ENCODE peak calls at places on chromosomes 5 and 9, in nine cellular contexts. One of them, this sample, is unnamed.

GRCh38 chr5:143275871-143276363 is 127.6 kb downstream of the NR3C1 start:
- DNase-seq in left lobe of liver: no peak
- DNase-seq in stimulated activated CD4-positive, alpha-beta T cell treated with anti-CD3 and anti-CD28 coated beads, Interleukin-1b, Interleukin-23, amount 100 ng/mL, for 1 hour: no peak
- DNase-seq in hippocampal formation: no peak
- DNase-seq in GM13977: no peak
- DNase-seq in left ventricle myocardium superior: no peak
- DNase-seq in heart left ventricle: no peak
- DNase-seq in CD8-positive, alpha-beta T cell: no peak
- DNase-seq in GM04504: no peak
- DNase-seq in this sample: no peak

GRCh38 chr5:36450229-36451024 is 148.7 kb upstream of the RANBP3L start:
- DNase-seq in left lobe of liver: no peak
- DNase-seq in hippocampal formation: no peak
- DNase-seq in CD8-positive, alpha-beta T cell: no peak
- DNase-seq in heart left ventricle: no peak
- DNase-seq in GM04504: no peak
- DNase-seq in stimulated activated CD4-positive, alpha-beta T cell treated with anti-CD3 and anti-CD28 coated beads, Interleukin-1b, Interleukin-23, amount 100 ng/mL, for 1 hour: no peak
- DNase-seq in left ventricle myocardium superior: no peak
- DNase-seq in GM13977: no peak
- DNase-seq in this sample: no peak

GRCh38 chr9:104108315-104108714 is 14.2 kb downstream of the SMC2 start:
- DNase-seq in GM04504: no peak
- DNase-seq in heart left ventricle: no peak
- DNase-seq in CD8-positive, alpha-beta T cell: no peak
- DNase-seq in stimulated activated CD4-positive, alpha-beta T cell treated with anti-CD3 and anti-CD28 coated beads, Interleukin-1b, Interleukin-23, amount 100 ng/mL, for 1 hour: no peak
- DNase-seq in GM13977: no peak
- DNase-seq in hippocampal formation: no peak
- DNase-seq in left ventricle myocardium superior: no peak
- DNase-seq in left lobe of liver: no peak
- DNase-seq in this sample: no peak

GRCh38 chr5:137310051-137310730 is 188.9 kb downstream of the SPOCK1 start:
- DNase-seq in CD8-positive, alpha-beta T cell: no peak
- DNase-seq in left ventricle myocardium superior: no peak
- DNase-seq in hippocampal formation: no peak
- DNase-seq in GM13977: no peak
- DNase-seq in stimulated activated CD4-positive, alpha-beta T cell treated with anti-CD3 and anti-CD28 coated beads, Interleukin-1b, Interleukin-23, amount 100 ng/mL, for 1 hour: no peak
- DNase-seq in left lobe of liver: no peak
- DNase-seq in GM04504: peak
- DNase-seq in heart left ventricle: no peak
- DNase-seq in this sample: no peak

GRCh38 chr5:115520191-115520590 is 24.4 kb downstream of the FEM1C start:
- DNase-seq in GM04504: no peak
- DNase-seq in left lobe of liver: no peak
- DNase-seq in stimulated activated CD4-positive, alpha-beta T cell treated with anti-CD3 and anti-CD28 coated beads, Interleukin-1b, Interleukin-23, amount 100 ng/mL, for 1 hour: no peak
- DNase-seq in GM13977: no peak
- DNase-seq in left ventricle myocardium superior: no peak
- DNase-seq in CD8-positive, alpha-beta T cell: no peak
- DNase-seq in hippocampal formation: no peak
- DNase-seq in heart left ventricle: no peak
- DNase-seq in this sample: no peak

GRCh38 chr9:100700689-100701318 is 122.9 kb downstream of the CAVIN4 start:
- DNase-seq in GM13977: peak
- DNase-seq in left ventricle myocardium superior: no peak
- DNase-seq in GM04504: no peak
- DNase-seq in hippocampal formation: peak
- DNase-seq in left lobe of liver: no peak
- DNase-seq in heart left ventricle: no peak
- DNase-seq in stimulated activated CD4-positive, alpha-beta T cell treated with anti-CD3 and anti-CD28 coated beads, Interleukin-1b, Interleukin-23, amount 100 ng/mL, for 1 hour: no peak
- DNase-seq in CD8-positive, alpha-beta T cell: no peak
- DNase-seq in this sample: no peak

GRCh38 chr9:79896390-79896789 is 324.6 kb downstream of the TLE4 start:
- DNase-seq in hippocampal formation: no peak
- DNase-seq in left lobe of liver: no peak
- DNase-seq in left ventricle myocardium superior: no peak
- DNase-seq in CD8-positive, alpha-beta T cell: no peak
- DNase-seq in stimulated activated CD4-positive, alpha-beta T cell treated with anti-CD3 and anti-CD28 coated beads, Interleukin-1b, Interleukin-23, amount 100 ng/mL, for 1 hour: no peak
- DNase-seq in heart left ventricle: no peak
- DNase-seq in GM13977: no peak
- DNase-seq in GM04504: no peak
- DNase-seq in this sample: no peak

GRCh38 chr5:65203746-65204145 is 278.0 kb downstream of the ADAMTS6 start:
- DNase-seq in stimulated activated CD4-positive, alpha-beta T cell treated with anti-CD3 and anti-CD28 coated beads, Interleukin-1b, Interleukin-23, amount 100 ng/mL, for 1 hour: no peak
- DNase-seq in hippocampal formation: no peak
- DNase-seq in left lobe of liver: no peak
- DNase-seq in CD8-positive, alpha-beta T cell: no peak
- DNase-seq in GM04504: peak
- DNase-seq in left ventricle myocardium superior: no peak
- DNase-seq in GM13977: no peak
- DNase-seq in heart left ventricle: no peak
- DNase-seq in this sample: no peak

GRCh38 chr9:92501671-92502393 is 19.5 kb upstream of the ASPN start:
- DNase-seq in heart left ventricle: no peak
- DNase-seq in GM13977: peak
- DNase-seq in left ventricle myocardium superior: peak
- DNase-seq in CD8-positive, alpha-beta T cell: no peak
- DNase-seq in stimulated activated CD4-positive, alpha-beta T cell treated with anti-CD3 and anti-CD28 coated beads, Interleukin-1b, Interleukin-23, amount 100 ng/mL, for 1 hour: no peak
- DNase-seq in hippocampal formation: no peak
- DNase-seq in left lobe of liver: peak
- DNase-seq in GM04504: peak
- DNase-seq in this sample: no peak

GRCh38 chr5:36158144-36158543 is 6.2 kb downstream of the SKP2 start:
- DNase-seq in hippocampal formation: no peak
- DNase-seq in GM13977: no peak
- DNase-seq in left lobe of liver: no peak
- DNase-seq in stimulated activated CD4-positive, alpha-beta T cell treated with anti-CD3 and anti-CD28 coated beads, Interleukin-1b, Interleukin-23, amount 100 ng/mL, for 1 hour: no peak
- DNase-seq in left ventricle myocardium superior: no peak
- DNase-seq in CD8-positive, alpha-beta T cell: no peak
- DNase-seq in heart left ventricle: no peak
- DNase-seq in GM04504: no peak
- DNase-seq in this sample: no peak

GRCh38 chr5:72145351-72145750 is 38.1 kb downstream of the MAP1B start:
- DNase-seq in hippocampal formation: no peak
- DNase-seq in left ventricle myocardium superior: no peak
- DNase-seq in CD8-positive, alpha-beta T cell: no peak
- DNase-seq in stimulated activated CD4-positive, alpha-beta T cell treated with anti-CD3 and anti-CD28 coated beads, Interleukin-1b, Interleukin-23, amount 100 ng/mL, for 1 hour: no peak
- DNase-seq in heart left ventricle: no peak
- DNase-seq in GM04504: no peak
- DNase-seq in left lobe of liver: no peak
- DNase-seq in GM13977: no peak
- DNase-seq in this sample: no peak

GRCh38 chr5:136364307-136364706 is 1.0 kb downstream of the TRPC7 start:
- DNase-seq in GM04504: no peak
- DNase-seq in CD8-positive, alpha-beta T cell: no peak
- DNase-seq in GM13977: no peak
- DNase-seq in left ventricle myocardium superior: no peak
- DNase-seq in heart left ventricle: no peak
- DNase-seq in stimulated activated CD4-positive, alpha-beta T cell treated with anti-CD3 and anti-CD28 coated beads, Interleukin-1b, Interleukin-23, amount 100 ng/mL, for 1 hour: no peak
- DNase-seq in hippocampal formation: no peak
- DNase-seq in left lobe of liver: no peak
- DNase-seq in this sample: no peak

GRCh38 chr5:131981516-131981915 is 29.9 kb downstream of the ACSL6 start:
- DNase-seq in left ventricle myocardium superior: no peak
- DNase-seq in stimulated activated CD4-positive, alpha-beta T cell treated with anti-CD3 and anti-CD28 coated beads, Interleukin-1b, Interleukin-23, amount 100 ng/mL, for 1 hour: no peak
- DNase-seq in CD8-positive, alpha-beta T cell: no peak
- DNase-seq in left lobe of liver: no peak
- DNase-seq in GM13977: no peak
- DNase-seq in GM04504: no peak
- DNase-seq in hippocampal formation: no peak
- DNase-seq in heart left ventricle: no peak
- DNase-seq in this sample: no peak

GRCh38 chr5:41629897-41630296 is 119.5 kb upstream of the PLCXD3 start:
- DNase-seq in GM13977: no peak
- DNase-seq in left ventricle myocardium superior: no peak
- DNase-seq in left lobe of liver: no peak
- DNase-seq in stimulated activated CD4-positive, alpha-beta T cell treated with anti-CD3 and anti-CD28 coated beads, Interleukin-1b, Interleukin-23, amount 100 ng/mL, for 1 hour: no peak
- DNase-seq in heart left ventricle: no peak
- DNase-seq in CD8-positive, alpha-beta T cell: no peak
- DNase-seq in GM04504: no peak
- DNase-seq in hippocampal formation: no peak
- DNase-seq in this sample: no peak

GRCh38 chr5:103942587-103943186 is 380.1 kb upstream of the NUDT12 start:
- DNase-seq in CD8-positive, alpha-beta T cell: no peak
- DNase-seq in left lobe of liver: no peak
- DNase-seq in left ventricle myocardium superior: no peak
- DNase-seq in stimulated activated CD4-positive, alpha-beta T cell treated with anti-CD3 and anti-CD28 coated beads, Interleukin-1b, Interleukin-23, amount 100 ng/mL, for 1 hour: no peak
- DNase-seq in GM04504: no peak
- DNase-seq in hippocampal formation: no peak
- DNase-seq in GM13977: no peak
- DNase-seq in heart left ventricle: no peak
- DNase-seq in this sample: no peak

GRCh38 chr9:137304383-137305059 is 2.5 kb upstream of the NRARP start:
- DNase-seq in left lobe of liver: peak
- DNase-seq in hippocampal formation: no peak
- DNase-seq in heart left ventricle: peak
- DNase-seq in CD8-positive, alpha-beta T cell: no peak
- DNase-seq in left ventricle myocardium superior: no peak
- DNase-seq in stimulated activated CD4-positive, alpha-beta T cell treated with anti-CD3 and anti-CD28 coated beads, Interleukin-1b, Interleukin-23, amount 100 ng/mL, for 1 hour: no peak
- DNase-seq in GM13977: no peak
- DNase-seq in GM04504: no peak
- DNase-seq in this sample: no peak

GRCh38 chr5:100667021-100667671 is 132.0 kb downstream of the FAM174A start:
- DNase-seq in hippocampal formation: no peak
- DNase-seq in CD8-positive, alpha-beta T cell: no peak
- DNase-seq in left ventricle myocardium superior: no peak
- DNase-seq in left lobe of liver: no peak
- DNase-seq in GM04504: peak
- DNase-seq in stimulated activated CD4-positive, alpha-beta T cell treated with anti-CD3 and anti-CD28 coated beads, Interleukin-1b, Interleukin-23, amount 100 ng/mL, for 1 hour: no peak
- DNase-seq in heart left ventricle: no peak
- DNase-seq in GM13977: no peak
- DNase-seq in this sample: no peak

GRCh38 chr9:84139296-84140100 is 158.9 kb downstream of the RMI1 start:
- DNase-seq in stimulated activated CD4-positive, alpha-beta T cell treated with anti-CD3 and anti-CD28 coated beads, Interleukin-1b, Interleukin-23, amount 100 ng/mL, for 1 hour: no peak
- DNase-seq in GM13977: no peak
- DNase-seq in CD8-positive, alpha-beta T cell: no peak
- DNase-seq in heart left ventricle: no peak
- DNase-seq in left ventricle myocardium superior: no peak
- DNase-seq in left lobe of liver: peak
- DNase-seq in GM04504: no peak
- DNase-seq in hippocampal formation: peak
- DNase-seq in this sample: no peak

GRCh38 chr9:126669108-126669507 is 55.4 kb downstream of the LMX1B start:
- DNase-seq in left ventricle myocardium superior: no peak
- DNase-seq in GM04504: no peak
- DNase-seq in left lobe of liver: no peak
- DNase-seq in heart left ventricle: no peak
- DNase-seq in GM13977: no peak
- DNase-seq in hippocampal formation: no peak
- DNase-seq in stimulated activated CD4-positive, alpha-beta T cell treated with anti-CD3 and anti-CD28 coated beads, Interleukin-1b, Interleukin-23, amount 100 ng/mL, for 1 hour: no peak
- DNase-seq in CD8-positive, alpha-beta T cell: no peak
- DNase-seq in this sample: no peak

GRCh38 chr9:10055886-10056395 is 556.9 kb downstream of the PTPRD start:
- DNase-seq in left lobe of liver: no peak
- DNase-seq in GM04504: no peak
- DNase-seq in heart left ventricle: no peak
- DNase-seq in stimulated activated CD4-positive, alpha-beta T cell treated with anti-CD3 and anti-CD28 coated beads, Interleukin-1b, Interleukin-23, amount 100 ng/mL, for 1 hour: no peak
- DNase-seq in hippocampal formation: no peak
- DNase-seq in CD8-positive, alpha-beta T cell: no peak
- DNase-seq in left ventricle myocardium superior: peak
- DNase-seq in GM13977: no peak
- DNase-seq in this sample: no peak

GRCh38 chr5:167296056-167296455 is 995.4 kb upstream of the WWC1 start:
- DNase-seq in hippocampal formation: no peak
- DNase-seq in GM13977: no peak
- DNase-seq in stimulated activated CD4-positive, alpha-beta T cell treated with anti-CD3 and anti-CD28 coated beads, Interleukin-1b, Interleukin-23, amount 100 ng/mL, for 1 hour: no peak
- DNase-seq in GM04504: no peak
- DNase-seq in heart left ventricle: no peak
- DNase-seq in CD8-positive, alpha-beta T cell: no peak
- DNase-seq in left ventricle myocardium superior: no peak
- DNase-seq in left lobe of liver: no peak
- DNase-seq in this sample: no peak

GRCh38 chr9:23229764-23230434 is 596.1 kb downstream of the ELAVL2 start:
- DNase-seq in GM04504: no peak
- DNase-seq in CD8-positive, alpha-beta T cell: no peak
- DNase-seq in GM13977: no peak
- DNase-seq in stimulated activated CD4-positive, alpha-beta T cell treated with anti-CD3 and anti-CD28 coated beads, Interleukin-1b, Interleukin-23, amount 100 ng/mL, for 1 hour: no peak
- DNase-seq in left lobe of liver: no peak
- DNase-seq in left ventricle myocardium superior: no peak
- DNase-seq in heart left ventricle: no peak
- DNase-seq in hippocampal formation: peak
- DNase-seq in this sample: no peak

GRCh38 chr5:39650234-39650816 is 225.5 kb upstream of the DAB2 start:
- DNase-seq in GM04504: no peak
- DNase-seq in hippocampal formation: no peak
- DNase-seq in GM13977: no peak
- DNase-seq in left lobe of liver: no peak
- DNase-seq in stimulated activated CD4-positive, alpha-beta T cell treated with anti-CD3 and anti-CD28 coated beads, Interleukin-1b, Interleukin-23, amount 100 ng/mL, for 1 hour: no peak
- DNase-seq in left ventricle myocardium superior: no peak
- DNase-seq in CD8-positive, alpha-beta T cell: no peak
- DNase-seq in heart left ventricle: no peak
- DNase-seq in this sample: no peak

GRCh38 chr9:110758201-110758600 is 89.6 kb downstream of the MUSK start:
- DNase-seq in stimulated activated CD4-positive, alpha-beta T cell treated with anti-CD3 and anti-CD28 coated beads, Interleukin-1b, Interleukin-23, amount 100 ng/mL, for 1 hour: no peak
- DNase-seq in left lobe of liver: no peak
- DNase-seq in left ventricle myocardium superior: no peak
- DNase-seq in GM13977: no peak
- DNase-seq in hippocampal formation: no peak
- DNase-seq in CD8-positive, alpha-beta T cell: no peak
- DNase-seq in GM04504: no peak
- DNase-seq in heart left ventricle: no peak
- DNase-seq in this sample: no peak

GRCh38 chr9:110669439-110669838 is 848 bp downstream of the MUSK start:
- DNase-seq in hippocampal formation: no peak
- DNase-seq in GM04504: no peak
- DNase-seq in GM13977: no peak
- DNase-seq in left ventricle myocardium superior: no peak
- DNase-seq in CD8-positive, alpha-beta T cell: no peak
- DNase-seq in stimulated activated CD4-positive, alpha-beta T cell treated with anti-CD3 and anti-CD28 coated beads, Interleukin-1b, Interleukin-23, amount 100 ng/mL, for 1 hour: no peak
- DNase-seq in heart left ventricle: no peak
- DNase-seq in left lobe of liver: no peak
- DNase-seq in this sample: no peak

GRCh38 chr5:107563957-107564544 is 106.7 kb downstream of the EFNA5 start:
- DNase-seq in CD8-positive, alpha-beta T cell: no peak
- DNase-seq in left ventricle myocardium superior: no peak
- DNase-seq in stimulated activated CD4-positive, alpha-beta T cell treated with anti-CD3 and anti-CD28 coated beads, Interleukin-1b, Interleukin-23, amount 100 ng/mL, for 1 hour: no peak
- DNase-seq in left lobe of liver: no peak
- DNase-seq in heart left ventricle: no peak
- DNase-seq in hippocampal formation: no peak
- DNase-seq in GM04504: no peak
- DNase-seq in GM13977: no peak
- DNase-seq in this sample: no peak

GRCh38 chr5:154849791-154850201 is 607 bp downstream of the FAXDC2 start:
- DNase-seq in stimulated activated CD4-positive, alpha-beta T cell treated with anti-CD3 and anti-CD28 coated beads, Interleukin-1b, Interleukin-23, amount 100 ng/mL, for 1 hour: no peak
- DNase-seq in left lobe of liver: no peak
- DNase-seq in left ventricle myocardium superior: no peak
- DNase-seq in GM04504: no peak
- DNase-seq in CD8-positive, alpha-beta T cell: no peak
- DNase-seq in heart left ventricle: no peak
- DNase-seq in hippocampal formation: no peak
- DNase-seq in GM13977: no peak
- DNase-seq in this sample: no peak

GRCh38 chr5:90185897-90186468 is 223.6 kb downstream of the CETN3 start:
- DNase-seq in GM13977: no peak
- DNase-seq in left ventricle myocardium superior: no peak
- DNase-seq in left lobe of liver: no peak
- DNase-seq in GM04504: no peak
- DNase-seq in stimulated activated CD4-positive, alpha-beta T cell treated with anti-CD3 and anti-CD28 coated beads, Interleukin-1b, Interleukin-23, amount 100 ng/mL, for 1 hour: no peak
- DNase-seq in CD8-positive, alpha-beta T cell: no peak
- DNase-seq in hippocampal formation: no peak
- DNase-seq in heart left ventricle: no peak
- DNase-seq in this sample: no peak

GRCh38 chr5:9388941-9389674 is 156.8 kb downstream of the SEMA5A start:
- DNase-seq in stimulated activated CD4-positive, alpha-beta T cell treated with anti-CD3 and anti-CD28 coated beads, Interleukin-1b, Interleukin-23, amount 100 ng/mL, for 1 hour: no peak
- DNase-seq in heart left ventricle: no peak
- DNase-seq in left lobe of liver: no peak
- DNase-seq in CD8-positive, alpha-beta T cell: no peak
- DNase-seq in GM13977: no peak
- DNase-seq in GM04504: no peak
- DNase-seq in left ventricle myocardium superior: no peak
- DNase-seq in hippocampal formation: no peak
- DNase-seq in this sample: no peak

GRCh38 chr9:110058304-110058953 is 149.5 kb downstream of the C9orf152 start:
- DNase-seq in hippocampal formation: peak
- DNase-seq in left lobe of liver: peak
- DNase-seq in GM13977: peak
- DNase-seq in left ventricle myocardium superior: peak
- DNase-seq in GM04504: no peak
- DNase-seq in stimulated activated CD4-positive, alpha-beta T cell treated with anti-CD3 and anti-CD28 coated beads, Interleukin-1b, Interleukin-23, amount 100 ng/mL, for 1 hour: peak
- DNase-seq in heart left ventricle: no peak
- DNase-seq in CD8-positive, alpha-beta T cell: no peak
- DNase-seq in this sample: no peak

This sample was measured in GOT3.